ENCODE peak calls at places on chromosomes 4 and X, in nine cellular contexts. N is fibroblast of lung, F is mucosa of descending colon, K is sigmoid colon, I is adipocyte, S is ascending aorta, Q is PC-9, C is GM23338, U is endothelial cell of umbilical vein. P is an unnamed sample.

GRCh38 chr4:73714647-73715046 is 25.7 kb upstream of the CXCL8 start:
- DNase-seq in N (no peak), F (no peak), K (no peak), I (no peak), S (no peak), Q (no peak), C (no peak), U (no peak), P (no peak)

GRCh38 chr4:87896020-87896621 is 63.4 kb downstream of the MEPE start:
- DNase-seq in N (peak), F (no peak), K (no peak), I (peak), S (peak), Q (peak), C (peak), U (peak), P (no peak)

GRCh38 chrX:136710324-136710951 is 62.5 kb downstream of the CD40LG start:
- DNase-seq in N (peak), F (no peak), K (no peak), I (peak), S (no peak), Q (no peak), C (no peak), U (peak), P (no peak)

GRCh38 chr4:185711764-185712163 is 100.2 kb downstream of the SORBS2 start:
- DNase-seq in N (peak), F (no peak), K (no peak), I (peak), S (no peak), Q (no peak), C (no peak), U (peak), P (no peak)

GRCh38 chr4:61541474-61541873 is 341.3 kb downstream of the ADGRL3 start:
- DNase-seq in N (no peak), F (no peak), K (no peak), I (no peak), S (no peak), Q (no peak), C (no peak), U (no peak), P (no peak)

GRCh38 chr4:15295421-15296162 is 132.2 kb upstream of the C1QTNF7 start:
- DNase-seq in N (no peak), F (no peak), K (no peak), I (no peak), S (no peak), Q (no peak), C (no peak), U (no peak), P (peak)

GRCh38 chr4:179465131-179465797 is 2023.0 kb upstream of the AGA start:
- DNase-seq in N (peak), F (no peak), K (no peak), I (peak), S (no peak), Q (peak), C (peak), U (no peak), P (no peak)

GRCh38 chr4:156255205-156255604 is 301.5 kb upstream of the CTSO start:
- DNase-seq in N (no peak), F (no peak), K (no peak), I (no peak), S (no peak), Q (no peak), C (no peak), U (no peak), P (no peak)

GRCh38 chr4:148166132-148166531 is 276.1 kb downstream of the NR3C2 start:
- DNase-seq in N (peak), F (no peak), K (no peak), I (peak), S (no peak), Q (no peak), C (no peak), U (peak), P (no peak)

GRCh38 chr4:4712800-4713528 is 146.5 kb upstream of the MSX1 start:
- DNase-seq in N (no peak), F (no peak), K (no peak), I (no peak), S (no peak), Q (no peak), C (peak), U (no peak), P (peak)

GRCh38 chr4:20474119-20474518 is 222.4 kb downstream of the SLIT2 start:
- DNase-seq in N (peak), F (no peak), K (no peak), I (peak), S (no peak), Q (no peak), C (peak), U (peak), P (no peak)

GRCh38 chr4:110787109-110787508 is 164.2 kb upstream of the PITX2 start:
- DNase-seq in N (no peak), F (no peak), K (no peak), I (no peak), S (no peak), Q (no peak), C (no peak), U (no peak), P (no peak)

GRCh38 chr4:94032754-94033153 is 174.9 kb upstream of the SMARCAD1 start:
- DNase-seq in N (peak), F (no peak), K (no peak), I (peak), S (no peak), Q (no peak), C (peak), U (no peak), P (no peak)

GRCh38 chr4:105093975-105094374 is 52.7 kb upstream of the TET2 start:
- DNase-seq in N (no peak), F (no peak), K (no peak), I (no peak), S (no peak), Q (no peak), C (no peak), U (peak), P (no peak)

GRCh38 chrX:125205084-125205917 is 114.4 kb upstream of the TEX13C start:
- DNase-seq in N (peak), F (peak), K (peak), I (no peak), S (no peak), Q (no peak), C (peak), U (no peak), P (no peak)

GRCh38 chr4:38764292-38764691 is 18.5 kb downstream of the TLR10 start:
- DNase-seq in N (no peak), F (no peak), K (no peak), I (no peak), S (no peak), Q (no peak), C (no peak), U (no peak), P (no peak)

GRCh38 chr4:176320976-176321361 is 1.2 kb downstream of the SPCS3 start:
- DNase-seq in N (no peak), F (no peak), K (no peak), I (peak), S (no peak), Q (no peak), C (no peak), U (peak), P (no peak)

GRCh38 chr4:186021461-186022167 is 47.3 kb upstream of the TLR3 start:
- DNase-seq in N (peak), F (peak), K (no peak), I (peak), S (no peak), Q (peak), C (peak), U (peak), P (no peak)

GRCh38 chr4:77599378-77599777 is 6.2 kb upstream of the CXCL13 start:
- DNase-seq in N (peak), F (peak), K (no peak), I (peak), S (no peak), Q (no peak), C (peak), U (peak), P (no peak)

GRCh38 chr4:41839945-41840854 is 91.7 kb upstream of the PHOX2B start:
- DNase-seq in N (no peak), F (no peak), K (no peak), I (no peak), S (no peak), Q (no peak), C (no peak), U (no peak), P (no peak)

GRCh38 chrX:41688835-41689234 is at the start of gene GPR34:
- DNase-seq in N (no peak), F (peak), K (no peak), I (no peak), S (no peak), Q (no peak), C (no peak), U (no peak), P (no peak)
- H3K4me3 ChIP-seq in N (no peak), F (no peak), K (no peak), I (no peak), S (peak), Q (no peak), C (no peak), U (no peak), P (no peak)

DNA sequence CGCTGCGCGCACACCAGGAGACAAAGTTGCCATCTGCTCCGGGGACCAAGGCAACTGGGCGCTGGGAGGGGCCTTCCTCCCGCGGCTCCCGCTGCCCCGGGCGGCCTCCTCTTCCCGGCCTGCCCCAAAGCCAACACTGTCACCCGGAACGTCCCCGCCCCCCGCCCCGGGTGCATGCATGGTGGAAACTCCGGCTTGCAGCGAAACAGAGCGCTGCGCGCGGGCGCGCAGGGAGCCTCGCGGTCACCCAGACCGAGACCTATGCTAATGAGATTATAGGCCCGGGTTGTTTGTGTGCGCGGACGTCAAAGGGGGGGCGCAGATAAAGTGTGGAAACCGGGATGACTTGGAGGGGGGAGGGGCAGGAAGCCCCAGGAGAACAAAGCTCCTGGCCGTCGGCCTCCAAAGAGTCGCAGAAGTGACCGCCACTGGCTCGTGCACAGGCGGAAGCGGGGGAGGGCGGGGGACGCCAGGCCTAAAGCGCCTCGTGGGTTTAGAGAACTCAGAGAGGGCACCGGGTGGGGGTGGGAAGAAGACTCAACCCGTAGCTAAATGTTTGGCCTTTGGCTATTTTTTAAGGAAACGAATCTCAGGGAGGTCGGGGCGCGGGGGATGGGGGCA is 88.8 kb downstream of the BCOR start:
- DNase-seq in N (peak), F (peak), K (peak), I (no peak), S (no peak), Q (no peak), C (peak), U (no peak), P (no peak)
- H3K4me3 ChIP-seq in N (peak), F (no peak), K (peak), I (no peak), S (peak), Q (no peak), C (peak), U (no peak), P (no peak)

GRCh38 chr4:112510468-112511293 is 5.3 kb downstream of the NEUROG2 start:
- DNase-seq in N (no peak), F (no peak), K (no peak), I (no peak), S (no peak), Q (no peak), C (peak), U (no peak), P (no peak)
- H3K4me3 ChIP-seq in N (peak), F (no peak), K (peak), I (peak), S (peak), Q (no peak), C (peak), U (no peak), P (no peak)

GRCh38 chr4:157320092-157320491 is 99.6 kb downstream of the GRIA2 start:
- DNase-seq in N (no peak), F (no peak), K (no peak), I (no peak), S (no peak), Q (no peak), C (no peak), U (no peak), P (no peak)

GRCh38 chr4:157314906-157315305 is 94.4 kb downstream of the GRIA2 start:
- DNase-seq in N (no peak), F (no peak), K (no peak), I (no peak), S (no peak), Q (no peak), C (no peak), U (no peak), P (no peak)

GRCh38 chr4:157312702-157313101 is 92.2 kb downstream of the GRIA2 start:
- DNase-seq in N (no peak), F (no peak), K (no peak), I (no peak), S (no peak), Q (no peak), C (no peak), U (no peak), P (no peak)

GRCh38 chr4:157315968-157316367 is 95.4 kb downstream of the GRIA2 start:
- DNase-seq in N (peak), F (no peak), K (no peak), I (no peak), S (no peak), Q (no peak), C (no peak), U (peak), P (no peak)
- H3K4me3 ChIP-seq in N (no peak), F (no peak), K (no peak), I (no peak), S (no peak), Q (no peak), C (no peak), U (no peak), P (no peak)

GRCh38 chrX:6311540-6311939 is 82.9 kb upstream of the NLGN4X start:
- DNase-seq in N (no peak), F (no peak), K (no peak), I (no peak), S (no peak), Q (no peak), C (no peak), U (no peak), P (no peak)

DNA sequence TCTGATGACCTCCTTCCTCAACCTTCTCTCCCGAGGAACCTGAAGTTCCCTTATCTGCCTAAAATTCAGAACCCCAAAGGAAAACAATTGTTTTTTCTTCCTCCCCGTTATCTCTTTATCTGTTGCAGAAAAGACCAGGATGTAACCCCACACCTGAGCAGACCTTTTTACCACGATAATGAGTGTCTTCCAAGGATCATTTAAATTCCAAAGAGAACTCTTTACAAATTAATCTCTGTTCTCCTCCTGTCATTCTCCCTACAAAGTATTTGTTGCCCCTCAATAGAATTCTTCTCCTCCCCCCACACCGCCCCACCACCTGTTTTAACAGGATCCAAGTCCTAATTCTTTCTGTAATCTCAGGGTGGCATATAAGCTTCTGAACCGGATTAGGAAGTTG is 78.5 kb upstream of the NLGN4X start:
- DNase-seq in N (no peak), F (no peak), K (no peak), I (no peak), S (no peak), Q (no peak), C (peak), U (no peak), P (no peak)
- H3K4me3 ChIP-seq in N (no peak), F (no peak), K (no peak), I (no peak), S (no peak), Q (no peak), C (no peak), U (no peak), P (no peak)

GRCh38 chr4:7530932-7531639 is 96.4 kb upstream of the PSAPL1 start:
- DNase-seq in N (no peak), F (no peak), K (no peak), I (no peak), S (no peak), Q (no peak), C (no peak), U (no peak), P (no peak)
- H3K4me3 ChIP-seq in N (no peak), F (no peak), K (no peak), I (no peak), S (no peak), Q (no peak), C (no peak), U (no peak), P (no peak)

GRCh38 chrX:47358387-47359065 is 11.9 kb upstream of the ZNF157 start:
- DNase-seq in N (no peak), F (no peak), K (no peak), I (no peak), S (no peak), Q (no peak), C (no peak), U (peak), P (no peak)

GRCh38 chrX:47366051-47366722 is 4.2 kb upstream of the ZNF157 start:
- DNase-seq in N (peak), F (peak), K (peak), I (peak), S (no peak), Q (peak), C (peak), U (peak), P (peak)

GRCh38 chrX:47360423-47361179 is 9.8 kb upstream of the ZNF157 start:
- DNase-seq in N (no peak), F (no peak), K (no peak), I (no peak), S (no peak), Q (no peak), C (no peak), U (no peak), P (no peak)

DNA sequence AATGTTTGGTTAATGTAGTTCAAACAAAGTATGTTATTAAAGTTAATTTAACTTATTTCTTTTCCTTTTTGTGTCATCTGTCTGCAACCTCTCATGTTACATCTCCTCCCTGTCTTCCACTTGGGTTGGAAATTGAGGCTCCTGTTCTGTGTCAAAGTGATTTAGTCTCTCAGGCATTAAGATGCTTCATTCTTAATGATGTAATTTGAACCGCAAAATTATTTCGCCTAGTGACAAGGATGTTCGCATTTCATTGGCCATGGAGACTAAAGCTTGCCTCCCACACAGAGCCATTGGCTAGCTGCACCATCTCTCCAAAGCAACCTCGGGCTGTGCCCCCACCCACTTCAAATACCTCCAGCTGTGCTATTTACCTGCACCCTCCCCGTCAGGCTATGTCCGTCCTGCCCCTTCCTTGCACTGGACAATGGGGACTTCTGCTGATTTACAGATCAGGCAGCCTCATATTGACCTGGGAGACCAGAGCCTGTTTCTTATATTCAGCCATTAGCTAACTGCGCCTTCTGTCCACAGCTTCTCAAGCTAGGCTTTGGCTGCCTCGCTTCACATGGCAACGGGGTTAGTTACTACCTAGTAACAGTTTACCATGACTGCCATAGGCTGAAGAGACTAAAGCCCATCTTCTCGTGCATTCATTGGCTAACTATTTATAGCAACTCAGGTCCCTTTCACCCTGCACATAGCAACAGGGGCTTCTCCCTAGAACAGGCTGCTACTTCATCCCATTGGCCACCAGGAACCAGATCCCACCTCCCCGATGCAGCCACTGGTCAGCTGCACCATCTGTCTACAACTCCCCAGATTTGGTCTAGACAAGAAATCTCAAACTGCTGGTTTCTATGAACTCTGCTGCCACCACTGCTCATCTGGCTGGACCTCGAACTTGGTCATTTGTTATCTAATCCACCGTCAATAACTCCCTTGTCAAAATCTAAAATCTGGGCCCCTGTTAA is 8.6 kb upstream of the ZNF157 start:
- DNase-seq in N (peak), F (peak), K (peak), I (peak), S (peak), Q (peak), C (peak), U (peak), P (peak)
- H3K4me3 ChIP-seq in N (peak), F (no peak), K (peak), I (peak), S (peak), Q (no peak), C (peak), U (no peak), P (no peak)

GRCh38 chr4:143384381-143384994 is 47.8 kb downstream of the GAB1 start:
- DNase-seq in N (peak), F (no peak), K (no peak), I (peak), S (no peak), Q (no peak), C (no peak), U (peak), P (no peak)

GRCh38 chr4:143386812-143387211 is 50.1 kb downstream of the GAB1 start:
- DNase-seq in N (peak), F (no peak), K (no peak), I (no peak), S (no peak), Q (no peak), C (peak), U (no peak), P (no peak)

GRCh38 chr4:143380651-143381050 is 44.0 kb downstream of the GAB1 start:
- DNase-seq in N (no peak), F (no peak), K (no peak), I (no peak), S (no peak), Q (no peak), C (no peak), U (no peak), P (no peak)

GRCh38 chr4:143381171-143382118 is 44.8 kb downstream of the GAB1 start:
- DNase-seq in N (peak), F (peak), K (peak), I (peak), S (peak), Q (peak), C (peak), U (peak), P (peak)

GRCh38 chr4:143382539-143382938 is 45.9 kb downstream of the GAB1 start:
- DNase-seq in N (peak), F (no peak), K (no peak), I (peak), S (no peak), Q (no peak), C (no peak), U (peak), P (no peak)
- H3K4me3 ChIP-seq in N (peak), F (no peak), K (peak), I (peak), S (peak), Q (no peak), C (no peak), U (no peak), P (peak)

GRCh38 chr4:52712991-52713275 is 38.3 kb downstream of the ERVMER34-1 start:
- DNase-seq in N (no peak), F (no peak), K (no peak), I (no peak), S (no peak), Q (no peak), C (no peak), U (peak), P (no peak)

GRCh38 chr4:52709155-52709554 is 42.1 kb downstream of the ERVMER34-1 start:
- DNase-seq in N (no peak), F (no peak), K (no peak), I (no peak), S (no peak), Q (no peak), C (no peak), U (no peak), P (no peak)

GRCh38 chr4:52711834-52712171 is 39.4 kb downstream of the ERVMER34-1 start:
- DNase-seq in N (peak), F (no peak), K (no peak), I (no peak), S (no peak), Q (no peak), C (no peak), U (no peak), P (no peak)

GRCh38 chr4:52712172-52712990 is 38.8 kb downstream of the ERVMER34-1 start:
- DNase-seq in N (peak), F (peak), K (peak), I (peak), S (peak), Q (peak), C (peak), U (peak), P (peak)

GRCh38 chr4:52711271-52711670 is 40.0 kb downstream of the ERVMER34-1 start:
- DNase-seq in N (no peak), F (peak), K (no peak), I (no peak), S (no peak), Q (no peak), C (no peak), U (no peak), P (no peak)
- H3K4me3 ChIP-seq in N (no peak), F (no peak), K (no peak), I (no peak), S (no peak), Q (no peak), C (peak), U (no peak), P (peak)

P was measured in HFF-Myc.